ENCODE peak calls at places on chromosomes 11 and 22, in four cellular contexts. C, W, G and O are unnamed samples.

GRCh38 chr11:106421673-106422292 is 344.3 kb downstream of the AASDHPPT start:
- DNase-seq in C (no peak), G (no peak), W (no peak), O (no peak)

GRCh38 chr22:46613606-46613997 is 6.6 kb upstream of the GRAMD4 start:
- DNase-seq in G (no peak), W (no peak), C (peak), O (no peak)

GRCh38 chr11:10456519-10456918 is 1.5 kb downstream of the AMPD3 start:
- DNase-seq in C (no peak), W (no peak), G (no peak), O (no peak)

GRCh38 chr11:61581030-61581928 is at the start of gene SYT7:
- DNase-seq in W (peak), G (peak), C (peak), O (peak)

GRCh38 chr11:64624869-64625481 is 34.0 kb downstream of the SLC22A12 start:
- DNase-seq in C (no peak), W (no peak), G (no peak), O (no peak)

GRCh38 chr22:46458525-46458924 is 78.9 kb downstream of the CELSR1 start:
- DNase-seq in G (no peak), C (no peak), W (no peak), O (no peak)

GRCh38 chr11:75200051-75200450 is 40.5 kb upstream of the TPBGL start:
- DNase-seq in W (no peak), C (no peak), G (no peak), O (no peak)

GRCh38 chr22:49650336-49651241 is 177.1 kb downstream of the BRD1 start:
- DNase-seq in C (no peak), G (no peak), W (no peak), O (no peak)

GRCh38 chr11:101321222-101321621 is 191.6 kb upstream of the PGR start:
- DNase-seq in G (no peak), W (no peak), C (no peak), O (no peak)

GRCh38 chr22:37160037-37160436 is 10.3 kb upstream of the IL2RB start:
- DNase-seq in C (no peak), W (no peak), G (no peak), O (no peak)

GRCh38 chr22:37163096-37163489 is 13.4 kb upstream of the IL2RB start:
- DNase-seq in C (no peak), W (no peak), G (no peak), O (no peak)

GRCh38 chr22:37163618-37164534 is 14.2 kb upstream of the IL2RB start:
- DNase-seq in C (peak), G (no peak), W (no peak), O (no peak)

GRCh38 chr22:37162221-37163095 is 12.7 kb upstream of the IL2RB start:
- DNase-seq in G (no peak), W (no peak), C (peak), O (no peak)

GRCh38 chr22:37161442-37161841 is 11.7 kb upstream of the IL2RB start:
- DNase-seq in C (no peak), W (no peak), G (peak), O (no peak)
- TF ChIP-seq TCF12 in C (no peak), W (no peak), G (no peak), O (no peak)

GRCh38 chr22:17198188-17199130 is 20.8 kb downstream of the ADA2 start:
- DNase-seq in G (no peak), W (no peak), C (no peak), O (peak)

GRCh38 chr22:17199131-17199731 is 20.0 kb downstream of the ADA2 start:
- DNase-seq in W (peak), G (no peak), C (no peak), O (peak)

GRCh38 chr22:17205432-17205831 is 13.8 kb downstream of the ADA2 start:
- DNase-seq in W (no peak), G (no peak), C (no peak), O (no peak)

DNA sequence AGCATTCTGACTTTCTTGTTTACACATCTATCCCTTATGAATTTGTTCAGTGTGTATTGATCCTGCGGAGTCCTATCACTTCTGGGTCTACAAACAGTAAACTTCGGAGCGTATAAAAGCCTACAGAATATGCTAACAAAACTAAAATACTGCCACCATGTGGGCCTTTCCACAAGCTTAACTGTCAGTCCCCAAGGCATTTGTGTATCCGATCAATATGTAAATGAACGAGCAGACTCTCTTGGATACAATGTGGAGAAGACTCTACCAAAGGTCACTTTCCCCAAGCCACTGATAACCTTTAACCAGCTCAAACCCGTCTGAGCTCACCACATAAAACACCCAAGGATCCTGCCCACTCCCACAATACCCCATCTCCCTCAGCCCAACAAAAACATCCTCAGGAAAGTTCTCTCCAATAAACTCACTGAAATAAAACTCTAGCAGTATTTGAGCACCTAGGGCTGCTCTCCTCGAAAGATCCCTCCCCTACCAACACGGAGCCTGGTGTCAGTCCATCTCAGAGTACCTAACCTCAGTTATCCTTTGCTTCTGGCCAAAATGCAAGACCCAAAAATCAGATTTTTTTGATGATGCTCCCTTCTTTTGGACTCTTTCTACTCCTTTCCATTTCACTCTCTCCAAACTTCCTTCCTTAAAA is 17.8 kb downstream of the ADA2 start:
- DNase-seq in G (peak), C (no peak), W (no peak), O (no peak)
- TF ChIP-seq TCF12 in G (no peak), C (no peak), W (no peak), O (no peak)

DNA sequence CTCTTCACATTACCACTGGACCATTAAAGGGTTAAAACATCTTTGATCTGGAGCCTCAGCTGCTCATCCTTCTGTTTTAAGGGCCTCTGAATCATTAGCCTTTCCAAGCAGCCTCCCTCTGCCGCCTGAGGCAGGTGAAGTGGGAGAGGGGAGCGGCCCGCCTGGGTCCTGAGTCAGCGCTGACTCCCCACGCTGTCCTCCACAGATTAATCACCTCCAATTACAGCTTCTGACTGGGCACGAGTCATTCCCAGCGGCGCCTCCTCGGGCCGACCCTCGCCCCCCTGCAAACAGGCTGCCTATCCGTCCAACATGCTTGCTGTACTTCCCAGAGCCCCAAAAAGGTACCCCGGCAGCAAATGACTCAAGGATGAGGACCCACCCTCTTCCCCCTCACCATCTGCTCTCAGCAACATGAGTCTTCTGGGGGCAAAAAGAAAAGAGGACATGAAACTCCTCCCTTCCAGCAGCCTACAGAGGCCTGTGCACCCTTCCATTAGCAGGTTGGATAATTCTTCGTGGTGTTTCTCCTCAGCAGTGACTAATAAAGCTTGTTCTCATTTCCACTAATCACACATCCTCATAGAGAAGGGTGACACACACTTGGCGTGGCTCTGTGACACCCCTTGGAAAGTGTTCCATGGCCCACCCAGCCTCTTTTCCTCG is 44.3 kb upstream of the JAM3 start:
- DNase-seq in C (no peak), W (no peak), G (no peak), O (no peak)
- TF ChIP-seq TCF12 in C (no peak), W (no peak), G (no peak), O (no peak)

DNA sequence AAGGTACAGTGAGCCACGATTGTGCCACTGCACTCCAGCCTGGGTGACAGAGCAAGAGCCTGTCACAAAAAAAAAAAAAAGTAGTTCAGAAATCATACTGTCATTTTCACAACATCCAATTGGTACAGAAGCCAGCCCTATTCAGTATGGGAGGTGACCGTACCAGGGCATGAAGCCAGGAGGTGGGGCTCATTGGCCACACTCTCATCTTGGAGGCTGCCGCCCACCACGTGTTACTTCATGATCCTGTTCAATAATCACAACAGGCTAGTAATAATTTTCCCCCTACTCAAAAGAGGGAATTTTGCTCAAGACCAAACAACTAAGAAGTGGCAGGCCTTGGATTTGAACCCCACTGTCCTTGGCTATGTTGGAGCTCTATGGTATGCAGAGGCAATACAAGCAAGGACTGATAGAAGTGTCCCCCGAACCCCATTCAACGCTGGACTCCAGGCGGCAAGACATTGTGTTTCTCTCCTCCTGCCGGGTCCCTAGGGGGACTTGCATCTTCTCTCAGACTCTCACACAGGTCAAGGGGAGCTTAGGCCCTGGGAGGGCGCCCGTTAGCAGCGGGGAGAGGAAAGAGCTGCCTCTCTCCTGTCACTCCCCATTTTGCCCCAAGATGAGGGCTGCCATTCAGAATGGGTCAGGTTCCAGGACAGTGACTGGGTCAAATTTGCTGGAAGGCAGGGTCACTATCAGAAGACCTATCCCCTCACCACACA is 40.2 kb upstream of the EMID1 start:
- DNase-seq in W (no peak), G (no peak), C (no peak), O (no peak)
- TF ChIP-seq TCF12 in W (no peak), G (no peak), C (no peak), O (no peak)

DNA sequence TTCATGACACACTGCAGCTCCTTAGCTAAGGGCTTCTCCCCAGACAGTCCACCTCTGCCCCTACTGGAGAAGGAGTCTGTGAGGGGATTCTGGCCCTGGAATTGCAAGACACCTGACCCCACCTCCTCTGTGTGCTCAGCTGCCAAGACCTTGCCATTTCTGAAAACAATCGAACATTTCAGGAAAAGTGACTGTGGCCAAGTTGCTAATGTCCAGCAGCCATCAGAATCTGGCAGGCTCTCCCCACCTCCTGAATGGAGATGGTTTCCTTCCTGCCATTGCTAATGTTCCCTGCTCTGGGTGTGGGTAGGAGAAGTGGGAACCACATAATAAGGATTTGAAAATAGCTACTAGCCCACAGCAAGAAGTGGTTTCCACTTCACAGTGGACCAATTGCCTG is 127.2 kb upstream of the ALX4 start:
- DNase-seq in W (no peak), C (no peak), G (no peak), O (no peak)
- TF ChIP-seq TCF12 in W (no peak), C (no peak), G (no peak), O (no peak)

DNA sequence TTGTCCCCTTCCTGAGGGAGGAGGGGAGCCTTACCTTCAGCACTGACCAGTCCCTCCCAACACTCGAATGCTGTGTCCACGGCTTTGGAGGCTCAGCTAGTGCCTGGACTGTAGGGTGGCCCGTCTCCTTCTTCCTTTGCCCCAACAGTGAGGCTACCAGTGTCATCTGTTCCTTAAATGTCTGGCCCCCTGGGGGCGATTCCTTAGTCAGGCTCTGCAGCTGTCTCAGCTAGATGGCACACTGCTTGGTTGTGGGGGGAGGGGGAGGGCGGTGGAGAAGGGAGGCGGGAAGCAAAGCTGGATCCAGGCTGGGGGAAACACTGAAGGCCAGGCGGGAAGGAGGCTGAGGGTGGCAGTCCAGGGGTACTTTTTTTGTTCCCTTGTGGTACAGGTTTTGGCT is at the start of gene IGSF22:
- DNase-seq in C (no peak), G (no peak), W (no peak), O (no peak)
- TF ChIP-seq TCF12 in C (no peak), G (no peak), W (no peak), O (no peak)

GRCh38 chr11:94882931-94883330 is 90.4 kb downstream of the CWC15 start:
- DNase-seq in C (no peak), G (no peak), W (no peak), O (no peak)

GRCh38 chr11:94884322-94884721 is 89.0 kb downstream of the CWC15 start:
- DNase-seq in G (no peak), C (no peak), W (no peak), O (no peak)

GRCh38 chr11:94883878-94884277 is 89.5 kb downstream of the CWC15 start:
- DNase-seq in W (no peak), G (no peak), C (no peak), O (no peak)

GRCh38 chr11:94885581-94885980 is 87.8 kb downstream of the CWC15 start:
- DNase-seq in W (no peak), C (no peak), G (no peak), O (no peak)

DNA sequence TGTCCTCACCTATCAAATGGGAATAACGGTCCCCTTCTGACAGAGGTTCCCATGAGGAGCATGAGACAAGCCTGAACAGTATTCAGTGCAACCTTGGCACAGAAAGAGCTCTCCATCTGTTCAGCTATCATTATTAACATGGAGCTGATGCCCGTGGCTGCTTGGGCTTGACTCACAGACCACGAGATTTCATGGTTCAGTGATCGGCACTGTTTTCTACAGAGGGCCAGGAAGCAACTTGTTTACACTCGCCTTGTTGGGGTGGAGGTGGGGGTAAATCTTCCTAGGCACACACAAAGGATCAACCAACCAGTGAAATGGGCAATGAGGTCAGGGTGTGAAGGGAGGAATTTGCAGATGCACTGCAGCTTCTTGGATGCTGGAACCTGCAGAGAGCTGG is 88.2 kb downstream of the CWC15 start:
- DNase-seq in W (no peak), G (no peak), C (peak), O (no peak)
- TF ChIP-seq TCF12 in W (no peak), G (no peak), C (no peak), O (no peak)